ENCODE peak calls at places on chromosomes 4 and X, in seven cellular contexts. Z is SK-N-SH, M is GM12878, N is HCT116, E is H1, H is K562, I is HepG2. Y is an unnamed sample.

GRCh38 chrX:405149-405548 is 18.4 kb upstream of the PPP2R3B start:
- DNase-seq in Z (no peak), M (no peak), N (no peak), E (no peak), H (no peak), I (no peak), Y (no peak)

GRCh38 chr4:119314356-119314755 is 7.6 kb downstream of the FABP2 start:
- DNase-seq in Z (no peak), M (no peak), N (no peak), E (no peak), H (peak; percentile 44), I (peak; percentile 41), Y (peak; percentile 11)

GRCh38 chr4:55398966-55399365 is 3.2 kb downstream of the TMEM165 start:
- DNase-seq in Z (peak; percentile 30), M (no peak), N (no peak), E (no peak), H (peak; percentile 29), I (peak; percentile 10), Y (no peak)

GRCh38 chr4:6474053-6474568 is 1.7 kb upstream of the PPP2R2C start:
- DNase-seq in Z (peak; percentile 60), M (no peak), N (no peak), E (peak; percentile 60), H (peak; percentile 53), I (peak; percentile 12), Y (no peak)

GRCh38 chr4:84484274-84484673 is 14.8 kb downstream of the NKX6-1 start:
- DNase-seq in Z (no peak), M (no peak), N (no peak), E (no peak), H (no peak), I (no peak), Y (no peak)

GRCh38 chrX:154484255-154485149 is 1.9 kb downstream of the UBL4A start:
- DNase-seq in Z (no peak), M (no peak), N (no peak), E (no peak), H (peak; percentile 92), I (no peak), Y (no peak)

GRCh38 chr4:70706516-70706915 is 15.2 kb upstream of the RUFY3 start:
- DNase-seq in Z (no peak), M (no peak), N (no peak), E (no peak), H (peak; percentile 32), I (no peak), Y (no peak)

GRCh38 chrX:53284684-53285447 is 3.5 kb upstream of the IQSEC2 start:
- DNase-seq in Z (peak; percentile 83), M (peak; percentile 8), N (no peak), E (peak; percentile 77), H (peak; percentile 79), I (peak; percentile 16), Y (peak; percentile 43)

GRCh38 chr4:133154725-133155124 is 5.6 kb downstream of the PCDH10 start:
- DNase-seq in Z (peak; percentile 30), M (no peak), N (peak; percentile 23), E (no peak), H (peak; percentile 36), I (peak; percentile 4), Y (no peak)

GRCh38 chr4:75997946-75998345 is 7.2 kb upstream of the SDAD1 start:
- DNase-seq in Z (no peak), M (no peak), N (no peak), E (no peak), H (no peak), I (no peak), Y (no peak)

GRCh38 chr4:86924805-86925204 is 10.0 kb upstream of the AFF1 start:
- DNase-seq in Z (no peak), M (no peak), N (no peak), E (no peak), H (no peak), I (peak; percentile 31), Y (no peak)

GRCh38 chrX:64229145-64229544 is 1.3 kb downstream of the ASB12 start:
- DNase-seq in Z (no peak), M (no peak), N (no peak), E (no peak), H (peak; percentile 10), I (no peak), Y (no peak)

GRCh38 chrX:49995795-49996455 is 73.5 kb downstream of the CLCN5 start:
- DNase-seq in Z (no peak), M (no peak), N (no peak), E (no peak), H (no peak), I (peak; percentile 1), Y (no peak)

GRCh38 chr4:41060352-41061318 is 153.7 kb downstream of the APBB2 start:
- DNase-seq in Z (no peak), M (no peak), N (no peak), E (no peak), H (no peak), I (no peak), Y (no peak)

GRCh38 chr4:139963708-139964107 is 190.3 kb downstream of the MAML3 start:
- DNase-seq in Z (no peak), M (no peak), N (no peak), E (no peak), H (no peak), I (no peak), Y (no peak)

GRCh38 chr4:145732001-145732400 is 52.1 kb downstream of the C4orf51 start:
- DNase-seq in Z (no peak), M (no peak), N (no peak), E (no peak), H (no peak), I (no peak), Y (no peak)

GRCh38 chr4:172997217-172997609 is 171.4 kb upstream of the GALNT7 start:
- DNase-seq in Z (no peak), M (no peak), N (no peak), E (no peak), H (no peak), I (no peak), Y (no peak)

GRCh38 chr4:156948738-156949137 is 22.9 kb downstream of the PDGFC start:
- DNase-seq in Z (no peak), M (no peak), N (no peak), E (no peak), H (no peak), I (no peak), Y (no peak)

GRCh38 chr4:1552451-1552850 is 131.7 kb downstream of the FAM53A start:
- DNase-seq in Z (no peak), M (no peak), N (no peak), E (no peak), H (no peak), I (no peak), Y (no peak)

GRCh38 chrX:78540171-78540570 is 119.0 kb downstream of the RTL3 start:
- DNase-seq in Z (no peak), M (no peak), N (no peak), E (no peak), H (no peak), I (no peak), Y (no peak)

GRCh38 chrX:13078739-13079444 is 34.5 kb upstream of the FAM9C start:
- DNase-seq in Z (no peak), M (no peak), N (no peak), E (no peak), H (no peak), I (no peak), Y (no peak)

GRCh38 chrX:87299563-87300160 is 217.9 kb upstream of the KLHL4 start:
- DNase-seq in Z (no peak), M (no peak), N (no peak), E (no peak), H (peak; percentile 21), I (peak; percentile 0), Y (peak; percentile 3)

GRCh38 chr4:122588453-122589238 is 32.2 kb downstream of the IL21 start:
- DNase-seq in Z (no peak), M (no peak), N (no peak), E (no peak), H (no peak), I (no peak), Y (no peak)

GRCh38 chr4:149605601-149606378 is 209.9 kb downstream of the IQCM start:
- DNase-seq in Z (no peak), M (no peak), N (no peak), E (no peak), H (no peak), I (no peak), Y (peak; percentile 11)

GRCh38 chrX:54413753-54414152 is 26.5 kb upstream of the TSR2 start:
- DNase-seq in Z (no peak), M (no peak), N (no peak), E (no peak), H (no peak), I (peak; percentile 45), Y (no peak)

GRCh38 chrX:38796926-38797325 is 4.3 kb upstream of the MID1IP1 start:
- DNase-seq in Z (no peak), M (no peak), N (no peak), E (no peak), H (no peak), I (no peak), Y (no peak)
- TF ChIP-seq YY1 in Z (no peak), M (no peak), N (no peak), E (no peak), H (no peak), I (no peak), Y (no peak)

GRCh38 chr4:103400405-103400804 is 202.3 kb upstream of the CENPE start:
- DNase-seq in Z (no peak), M (peak; percentile 12), N (no peak), E (no peak), H (no peak), I (peak; percentile 38), Y (no peak)
- TF ChIP-seq YY1 in Z (no peak), M (no peak), N (no peak), E (no peak), H (no peak), I (no peak), Y (no peak)

GRCh38 chr4:155353923-155354540 is 22.7 kb downstream of the MAP9 start:
- DNase-seq in Z (peak; percentile 39), M (no peak), N (peak; percentile 51), E (peak; percentile 78), H (peak; percentile 43), I (peak; percentile 27), Y (peak; percentile 30)
- TF ChIP-seq YY1 in Z (no peak), M (no peak), N (no peak), E (no peak), H (no peak), I (no peak), Y (no peak)

GRCh38 chr4:169383724-169384123 is 113.0 kb upstream of the SH3RF1 start:
- DNase-seq in Z (no peak), M (no peak), N (no peak), E (no peak), H (no peak), I (no peak), Y (no peak)

GRCh38 chr4:169379688-169380087 is 108.9 kb upstream of the SH3RF1 start:
- DNase-seq in Z (no peak), M (no peak), N (no peak), E (no peak), H (no peak), I (no peak), Y (no peak)

GRCh38 chr4:169385356-169385755 is 114.6 kb upstream of the SH3RF1 start:
- DNase-seq in Z (no peak), M (no peak), N (no peak), E (no peak), H (no peak), I (no peak), Y (no peak)

DNA sequence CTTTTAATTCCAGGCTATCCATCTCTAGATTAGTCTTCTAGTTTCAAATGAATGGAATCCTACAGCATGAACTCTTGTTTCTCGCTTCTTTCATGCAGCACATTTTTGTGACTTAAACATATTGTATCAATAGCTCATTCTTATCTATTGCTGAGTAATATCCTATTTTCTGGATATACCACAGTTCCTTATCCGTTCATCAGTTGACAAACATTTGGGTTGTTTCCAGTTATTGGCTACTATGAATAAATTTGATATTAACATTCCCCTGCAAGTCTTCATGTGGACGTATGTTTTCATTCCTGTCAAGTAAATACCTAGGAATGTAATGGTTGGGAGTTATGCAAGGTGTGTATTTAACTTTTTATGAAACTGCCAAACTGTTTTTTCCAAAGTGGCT is 114.0 kb upstream of the SH3RF1 start:
- DNase-seq in Z (no peak), M (no peak), N (no peak), E (no peak), H (no peak), I (no peak), Y (no peak)
- TF ChIP-seq YY1 in Z (no peak), M (no peak), N (no peak), E (no peak), H (no peak), I (no peak), Y (no peak)